ENCODE peak calls at places on chromosome 5, in seven cellular contexts. T is breast epithelium, E is lung, B is upper lobe of right lung, Q is BE2C, V is suprapubic skin, D is heart right ventricle. I is an unnamed sample. For H3K4me1 and H3K36me3, the result is how much of the 10 kb centered on the place peaks cover.

GRCh38 chr5:137233726-137234125 is 265.4 kb downstream of the SPOCK1 start:
- DNase-seq in E (no peak), T (no peak), Q (no peak), V (no peak), D (no peak), B (no peak), I (no peak)

GRCh38 chr5:174271316-174271715 is 225.8 kb downstream of the NSG2 start:
- DNase-seq in T (no peak), Q (no peak), B (no peak), D (no peak), V (no peak), E (no peak), I (no peak)

GRCh38 chr5:14913141-14913540 is 41.6 kb upstream of the ANKH start:
- DNase-seq in V (no peak), B (no peak), T (no peak), Q (no peak), D (no peak), E (no peak), I (no peak)

GRCh38 chr5:103120607-103121200 is 603 bp downstream of the PPIP5K2 start:
- DNase-seq in D (no peak), E (peak), Q (no peak), V (no peak), T (no peak), B (no peak), I (no peak)

GRCh38 chr5:115414406-115415142 is 118.1 kb upstream of the CCDC112 start:
- DNase-seq in E (peak), V (no peak), Q (no peak), T (no peak), B (no peak), D (no peak), I (no peak)

GRCh38 chr5:146877783-146878470 is 630 bp downstream of the PPP2R2B start:
- DNase-seq in Q (peak), T (no peak), E (no peak), B (peak), V (no peak), D (no peak), I (no peak)

GRCh38 chr5:83577036-83577636 is 105.6 kb downstream of the VCAN start:
- DNase-seq in E (peak), T (no peak), D (no peak), Q (no peak), V (no peak), B (no peak), I (no peak)

GRCh38 chr5:61538722-61539501 is 206.9 kb downstream of the ZSWIM6 start:
- DNase-seq in T (no peak), E (no peak), Q (no peak), B (no peak), D (no peak), V (no peak), I (no peak)

GRCh38 chr5:84403773-84404172 is 19.1 kb upstream of the EDIL3 start:
- DNase-seq in T (no peak), E (no peak), Q (no peak), V (no peak), D (no peak), B (no peak), I (no peak)

GRCh38 chr5:72154076-72154756 is 46.9 kb downstream of the MAP1B start:
- DNase-seq in T (no peak), B (no peak), E (no peak), Q (no peak), D (peak), V (no peak), I (no peak)
- H3K4me1 ChIP-seq in T (under half), B (under half), E (under half), Q (under half), D (half or more), V (half or more), I (under half)

GRCh38 chr5:150015415-150015814 is 14.9 kb downstream of the HMGXB3 start:
- DNase-seq in T (no peak), Q (no peak), D (no peak), V (no peak), E (no peak), B (no peak), I (no peak)
- H3K36me3 ChIP-seq in T (under half), Q (half or more), D (half or more), V (half or more), E (under half), B (half or more), I (under half)

GRCh38 chr5:178895615-178896571 is at the start of gene ZFP2:
- DNase-seq in E (peak), V (no peak), D (peak), B (peak), Q (peak), T (peak), I (no peak)
- H3K4me1 ChIP-seq in E (under half), V (under half), D (under half), B (under half), Q (under half), T (under half), I (under half)

GRCh38 chr5:96743065-96743768 is 64.5 kb downstream of the ERAP1 start:
- DNase-seq in T (no peak), V (no peak), D (peak), B (no peak), E (no peak), Q (no peak), I (no peak)

GRCh38 chr5:96743805-96744559 is 63.8 kb downstream of the ERAP1 start:
- DNase-seq in Q (no peak), V (no peak), D (no peak), E (no peak), T (no peak), B (no peak), I (no peak)

GRCh38 chr5:96742519-96742918 is 65.2 kb downstream of the ERAP1 start:
- DNase-seq in V (no peak), E (no peak), T (no peak), Q (no peak), B (no peak), D (no peak), I (no peak)

GRCh38 chr5:96741075-96741474 is 66.7 kb downstream of the ERAP1 start:
- DNase-seq in Q (no peak), D (no peak), E (no peak), T (no peak), B (no peak), V (no peak), I (no peak)

DNA sequence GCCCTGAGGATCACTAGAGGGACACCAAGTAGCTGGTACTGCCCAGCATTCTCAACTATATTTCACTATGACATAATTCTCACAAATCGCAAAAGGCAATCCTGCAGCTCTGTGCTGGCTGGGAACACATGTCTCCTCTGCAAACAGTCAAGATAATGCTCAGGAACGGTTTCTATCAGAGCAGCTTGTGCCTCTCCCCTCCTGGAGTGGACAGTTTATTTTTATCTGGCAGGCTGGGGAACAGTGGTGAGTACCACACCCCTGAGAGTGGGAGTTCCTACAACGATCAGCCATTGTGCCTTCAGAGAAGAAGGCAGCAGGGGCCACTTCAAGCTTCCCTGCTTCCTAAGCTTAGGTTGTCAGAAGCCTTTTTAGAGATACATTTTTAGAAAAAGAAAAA is 65.8 kb downstream of the ERAP1 start:
- DNase-seq in B (no peak), D (no peak), V (no peak), T (no peak), Q (no peak), E (no peak), I (no peak)
- H3K36me3 ChIP-seq in B (half or more), D (half or more), V (half or more), T (under half), Q (under half), E (under half), I (under half)

GRCh38 chr5:170262061-170262764 is 29.4 kb downstream of the C5orf58 start:
- DNase-seq in V (peak), D (no peak), B (no peak), T (no peak), Q (no peak), E (no peak), I (no peak)
- H3K4me1 ChIP-seq in V (under half), D (under half), B (under half), T (under half), Q (under half), E (under half), I (under half)

DNA sequence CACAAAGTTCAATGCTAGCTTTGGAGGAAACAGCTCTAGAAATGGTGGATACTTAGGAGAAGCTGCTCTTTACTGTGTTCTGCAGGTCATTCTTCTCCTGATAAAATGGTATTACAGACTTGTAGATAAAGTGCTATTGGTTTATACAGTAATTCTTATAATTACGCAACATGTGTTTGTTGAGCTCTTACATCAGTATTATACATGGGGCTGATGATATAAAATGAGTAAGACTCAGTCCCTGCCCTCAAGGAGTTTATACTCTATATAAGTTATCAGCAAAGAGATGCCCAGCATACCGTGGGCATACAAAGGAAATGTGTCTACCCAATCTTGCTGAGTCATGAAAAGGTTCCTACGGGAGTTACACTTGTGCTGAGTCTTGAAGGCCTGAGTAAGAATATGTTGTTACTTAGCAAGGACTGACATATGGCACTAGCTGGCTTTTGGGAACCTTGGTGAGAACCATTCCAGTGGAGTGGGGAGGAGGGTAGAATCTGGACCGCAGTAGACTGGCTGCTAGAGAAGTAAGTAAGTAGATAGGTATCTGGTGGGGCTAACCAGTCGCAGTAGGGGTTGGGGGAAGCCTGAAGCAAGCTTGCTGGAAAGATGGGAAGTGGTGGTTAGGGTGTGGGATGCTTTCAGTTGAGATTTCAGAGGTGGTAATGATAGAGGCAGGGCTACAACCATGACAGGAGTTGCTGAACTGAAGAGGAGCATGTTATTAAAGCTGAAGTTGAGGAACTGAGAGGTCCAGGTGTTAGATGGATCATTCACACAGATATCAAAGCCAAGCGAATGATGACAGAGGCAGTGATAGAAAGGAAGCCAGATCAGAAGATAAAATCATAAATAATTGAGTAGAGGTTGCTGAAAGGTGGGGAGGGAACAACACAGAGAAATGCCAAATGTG is 11.1 kb upstream of the TTC23L start:
- DNase-seq in T (no peak), D (no peak), V (no peak), B (no peak), E (no peak), Q (no peak), I (no peak)
- H3K36me3 ChIP-seq in T (under half), D (under half), V (half or more), B (half or more), E (under half), Q (under half), I (under half)

I was measured in esophagus squamous epithelium.